ENCODE peak calls at places on chromosomes 5 and 9, in eight cellular contexts. N is activated effector memory CD4-positive, alpha-beta T cell treated with Interleukin-2 at 50 U/mL for 16 hours; P is astrocyte; R is CD4-positive, alpha-beta T cell; D is naive thymus-derived CD4-positive, alpha-beta T cell; Z is CD14-positive monocyte; O is stimulated activated CD8-positive, alpha-beta memory T cell treated with anti-CD3 and anti-CD28 coated beads, Interleukin-15, amount 100 ng/mL, for 24 hours; U is stimulated activated CD4-positive, alpha-beta T cell treated with anti-CD3 and anti-CD28 coated beads, Interleukin-12 subunit alpha, Interleukin-12 subunit beta, amount 100 ng/mL, for 48 hours. M is an unnamed sample.

GRCh38 chr9:124122321-124122720 is 110.8 kb downstream of the LHX2 start:
- DNase-seq in N (no peak), P (no peak), R (no peak), D (no peak), Z (no peak), O (no peak), U (no peak), M (no peak)

GRCh38 chr5:152824316-152824715 is 419.2 kb upstream of the NMUR2 start:
- DNase-seq in N (no peak), P (no peak), R (no peak), D (no peak), Z (no peak), O (no peak), U (no peak), M (no peak)

GRCh38 chr5:100644206-100644605 is 109.0 kb downstream of the FAM174A start:
- DNase-seq in N (no peak), P (no peak), R (no peak), D (no peak), Z (no peak), O (no peak), U (no peak), M (no peak)

GRCh38 chr5:52800394-52801213 is 12.9 kb downstream of the ITGA1 start:
- DNase-seq in N (peak), P (peak), R (peak), D (peak), Z (peak), O (peak), U (peak), M (peak)

GRCh38 chr5:43215073-43215631 is 23.1 kb downstream of the NIM1K start:
- DNase-seq in N (no peak), P (no peak), R (no peak), D (no peak), Z (no peak), O (no peak), U (no peak), M (no peak)

GRCh38 chr5:176578391-176578808 is 29.3 kb downstream of the CDHR2 start:
- DNase-seq in N (peak), P (peak), R (peak), D (peak), Z (no peak), O (no peak), U (no peak), M (no peak)

GRCh38 chr9:131193051-131193450 is 67.7 kb downstream of the NUP214 start:
- DNase-seq in N (no peak), P (no peak), R (no peak), D (no peak), Z (no peak), O (no peak), U (no peak), M (no peak)

GRCh38 chr5:149803641-149804468 is 73.7 kb downstream of the PPARGC1B start:
- DNase-seq in N (no peak), P (no peak), R (no peak), D (no peak), Z (no peak), O (no peak), U (no peak), M (no peak)

GRCh38 chr9:119963798-119964372 is 594.6 kb upstream of the BRINP1 start:
- DNase-seq in N (no peak), P (peak), R (no peak), D (no peak), Z (no peak), O (no peak), U (no peak), M (no peak)

GRCh38 chr9:137264067-137264466 is 8.9 kb downstream of the NELFB start:
- DNase-seq in N (no peak), P (no peak), R (no peak), D (no peak), Z (no peak), O (no peak), U (no peak), M (no peak)

GRCh38 chr5:67196537-67197059 is at the start of gene CD180:
- DNase-seq in N (no peak), P (no peak), R (no peak), D (no peak), Z (no peak), O (no peak), U (no peak), M (peak)

GRCh38 chr5:158770506-158770905 is 329.2 kb downstream of the EBF1 start:
- DNase-seq in N (no peak), P (no peak), R (no peak), D (no peak), Z (no peak), O (no peak), U (no peak), M (no peak)

GRCh38 chr5:179336126-179336870 is 9.0 kb downstream of the ADAMTS2 start:
- DNase-seq in N (no peak), P (no peak), R (no peak), D (no peak), Z (no peak), O (no peak), U (no peak), M (no peak)

GRCh38 chr5:170408866-170409265 is 19.7 kb upstream of the KCNMB1 start:
- DNase-seq in N (no peak), P (no peak), R (no peak), D (no peak), Z (no peak), O (no peak), U (no peak), M (no peak)

GRCh38 chr9:134842321-134842720 is 38.3 kb upstream of the FCN2 start:
- DNase-seq in N (no peak), P (no peak), R (no peak), D (no peak), Z (no peak), O (no peak), U (no peak), M (no peak)

GRCh38 chr9:134338394-134339182 is 12.3 kb downstream of the RXRA start:
- DNase-seq in N (no peak), P (no peak), R (no peak), D (no peak), Z (no peak), O (no peak), U (no peak), M (no peak)

GRCh38 chr5:78399115-78399514 is 38.7 kb downstream of the SCAMP1 start:
- DNase-seq in N (no peak), P (peak), R (no peak), D (no peak), Z (no peak), O (no peak), U (no peak), M (no peak)

GRCh38 chr5:135399838-135400542 is 959 bp upstream of the MACROH2A1 start:
- DNase-seq in N (no peak), P (no peak), R (no peak), D (no peak), Z (no peak), O (no peak), U (no peak), M (no peak)